ENCODE peak calls at places on chromosomes 1 and 21, in five cellular contexts. U is cardiac muscle cell; C is BJ; Z is activated T-helper 1 cell treated with anti-CD3 and anti-CD28 coated beads, Interleukin-2, amount 50 U/mL, for 16 hours; S is H9. W is an unnamed sample.

GRCh38 chr1:67463298-67463960 is 33.2 kb upstream of the SERBP1 start:
- DNase-seq in U (peak; percentile 23), C (no peak), Z (no peak), S (peak; percentile 50), W (peak; percentile 68)

GRCh38 chr1:211708006-211708405 is 32.6 kb upstream of the NEK2 start:
- DNase-seq in U (no peak), C (no peak), Z (no peak), S (no peak), W (no peak)

GRCh38 chr1:86470859-86471258 is 2.1 kb downstream of the CLCA1 start:
- DNase-seq in U (no peak), C (no peak), Z (no peak), S (no peak), W (no peak)

GRCh38 chr1:205578780-205579571 is 52.8 kb downstream of the ELK4 start:
- DNase-seq in U (no peak), C (no peak), Z (no peak), S (peak; percentile 28), W (no peak)

GRCh38 chr1:215606564-215607168 is 39.6 kb downstream of the KCTD3 start:
- DNase-seq in U (no peak), C (no peak), Z (no peak), S (no peak), W (no peak)

GRCh38 chr1:247287460-247287859 is 31.6 kb downstream of the VN1R5 start:
- DNase-seq in U (no peak), C (no peak), Z (no peak), S (no peak), W (no peak)

GRCh38 chr1:244730153-244730933 is 77.4 kb downstream of the DESI2 start:
- DNase-seq in U (peak; percentile 45), C (no peak), Z (no peak), S (peak; percentile 51), W (peak; percentile 86)

GRCh38 chr1:6343506-6344405 is 49.8 kb downstream of the ACOT7 start:
- DNase-seq in U (peak; percentile 84), C (no peak), Z (no peak), S (peak; percentile 82), W (peak; percentile 87)

GRCh38 chr1:161730050-161730564 is 8.8 kb downstream of the FCRLB start:
- DNase-seq in U (no peak), C (no peak), Z (no peak), S (no peak), W (no peak)

GRCh38 chr21:37368536-37369279 is 2.1 kb downstream of the DYRK1A start:
- DNase-seq in U (no peak), C (no peak), Z (no peak), S (no peak), W (no peak)

GRCh38 chr1:202959276-202959620 is 1.1 kb upstream of the ADIPOR1 start:
- DNase-seq in U (no peak), C (no peak), Z (no peak), S (no peak), W (no peak)

GRCh38 chr1:110606784-110607662 is 865 bp upstream of the KCNA2 start:
- DNase-seq in U (peak; percentile 30), C (no peak), Z (no peak), S (peak; percentile 51), W (peak; percentile 87)

GRCh38 chr1:229124471-229125198 is 146.3 kb upstream of the RAB4A start:
- DNase-seq in U (no peak), C (no peak), Z (no peak), S (no peak), W (no peak)

GRCh38 chr1:1346501-1346890 is 2.7 kb downstream of the DVL1 start:
- DNase-seq in U (no peak), C (no peak), Z (no peak), S (no peak), W (no peak)

GRCh38 chr1:222844108-222844779 is 29.4 kb downstream of the DISP1 start:
- DNase-seq in U (no peak), C (no peak), Z (no peak), S (no peak), W (no peak)